ENCODE peak calls at places on chromosome 10, in nine cellular contexts. J is IMR-90, D is endothelial cell of umbilical vein, F is upper lobe of right lung, L is PC-3, M is AG09309, W is left ventricle myocardium inferior, O is colonic mucosa, T is pancreas. I is an unnamed sample.
A peak's percentile ranks its signal among the peaks of the same experiment; 100 is the strongest.

GRCh38 chr10:68133553-68133952 is 24.3 kb downstream of the MYPN start:
- DNase-seq in J (peak; percentile 57), D (peak; percentile 91), F (no peak), L (peak; percentile 26), M (no peak), W (no peak), O (no peak), T (no peak), I (no peak)

GRCh38 chr10:63554666-63555065 is 33.5 kb downstream of the REEP3 start:
- DNase-seq in J (peak; percentile 91), D (peak; percentile 50), F (no peak), L (peak; percentile 89), M (peak; percentile 79), W (no peak), O (no peak), T (no peak), I (peak; percentile 40)

GRCh38 chr10:26931223-26931622 is 70.5 kb upstream of the ABI1 start:
- DNase-seq in J (no peak), D (no peak), F (no peak), L (no peak), M (no peak), W (peak; percentile 23), O (peak; percentile 39), T (peak; percentile 37), I (no peak)

GRCh38 chr10:15478429-15478828 is 107.3 kb upstream of the FAM171A1 start:
- DNase-seq in J (no peak), D (no peak), F (no peak), L (no peak), M (no peak), W (no peak), O (peak; percentile 45), T (no peak), I (no peak)

GRCh38 chr10:10540383-10540782 is 477.3 kb upstream of the CELF2 start:
- DNase-seq in J (peak; percentile 46), D (no peak), F (no peak), L (no peak), M (no peak), W (no peak), O (no peak), T (no peak), I (no peak)

GRCh38 chr10:46514899-46515298 is 41.6 kb downstream of the GPRIN2 start:
- DNase-seq in J (no peak), D (no peak), F (no peak), L (no peak), M (no peak), W (no peak), O (no peak), T (no peak), I (no peak)

GRCh38 chr10:31318382-31318853 is 598 bp upstream of the ZEB1 start:
- DNase-seq in J (peak; percentile 80), D (no peak), F (no peak), L (peak; percentile 75), M (no peak), W (peak; percentile 51), O (peak; percentile 56), T (peak; percentile 54), I (peak; percentile 84)

GRCh38 chr10:32054087-32054486 is 2.1 kb downstream of the KIF5B start:
- DNase-seq in J (peak; percentile 87), D (peak; percentile 77), F (no peak), L (peak; percentile 50), M (peak; percentile 43), W (no peak), O (peak; percentile 42), T (no peak), I (peak; percentile 68)

GRCh38 chr10:93475227-93475626 is 6.9 kb downstream of the MYOF start:
- DNase-seq in J (no peak), D (no peak), F (no peak), L (peak; percentile 38), M (no peak), W (no peak), O (no peak), T (no peak), I (no peak)

GRCh38 chr10:132370426-132371340 is 26.3 kb upstream of the PWWP2B start:
- DNase-seq in J (no peak), D (no peak), F (peak; percentile 59), L (no peak), M (no peak), W (no peak), O (no peak), T (no peak), I (no peak)

GRCh38 chr10:3887885-3888476 is 103.0 kb upstream of the KLF6 start:
- DNase-seq in J (peak; percentile 97), D (peak; percentile 97), F (no peak), L (peak; percentile 64), M (peak; percentile 82), W (no peak), O (no peak), T (no peak), I (peak; percentile 99)

GRCh38 chr10:30436688-30437038 is 2.7 kb downstream of the MAP3K8 start:
- DNase-seq in J (no peak), D (no peak), F (no peak), L (no peak), M (no peak), W (no peak), O (no peak), T (no peak), I (no peak)

GRCh38 chr10:16816830-16817124 is 447 bp downstream of the RSU1 start:
- DNase-seq in J (peak; percentile 33), D (no peak), F (no peak), L (no peak), M (no peak), W (no peak), O (no peak), T (no peak), I (no peak)

GRCh38 chr10:100345570-100346330 is 1.3 kb upstream of the SCD start:
- DNase-seq in J (peak; percentile 74), D (no peak), F (no peak), L (peak; percentile 38), M (no peak), W (no peak), O (no peak), T (no peak), I (peak; percentile 33)

GRCh38 chr10:51367120-51367519 is 292.8 kb downstream of the PRKG1 start:
- DNase-seq in J (no peak), D (no peak), F (no peak), L (no peak), M (no peak), W (no peak), O (no peak), T (no peak), I (no peak)

GRCh38 chr10:51366044-51366443 is 291.8 kb downstream of the PRKG1 start:
- DNase-seq in J (no peak), D (no peak), F (no peak), L (no peak), M (no peak), W (peak; percentile 23), O (no peak), T (no peak), I (no peak)

GRCh38 chr10:51371725-51372124 is 297.4 kb downstream of the PRKG1 start:
- DNase-seq in J (no peak), D (no peak), F (no peak), L (no peak), M (no peak), W (no peak), O (no peak), T (no peak), I (no peak)

GRCh38 chr10:51369903-51370302 is 295.6 kb downstream of the PRKG1 start:
- DNase-seq in J (peak; percentile 79), D (no peak), F (no peak), L (peak; percentile 97), M (no peak), W (no peak), O (no peak), T (no peak), I (peak; percentile 35)

GRCh38 chr10:51368943-51369342 is 294.7 kb downstream of the PRKG1 start:
- DNase-seq in J (no peak), D (no peak), F (no peak), L (peak; percentile 28), M (no peak), W (no peak), O (no peak), T (no peak), I (no peak)
- TF ChIP-seq CTCF in J (no peak), D (no peak), F (no peak), L (peak; percentile 90), M (no peak), W (no peak), O (no peak), T (peak; percentile 31), I (peak; percentile 21)

GRCh38 chr10:119310807-119311206 is 103.4 kb downstream of the GRK5 start:
- DNase-seq in J (no peak), D (no peak), F (no peak), L (no peak), M (no peak), W (no peak), O (peak; percentile 52), T (no peak), I (no peak)
- H3K4me3 ChIP-seq in J (no peak overlapping the region), D (no peak overlapping the region), F (no peak overlapping the region), L (no peak overlapping the region), M (no peak overlapping the region), W (no peak overlapping the region), O (no peak overlapping the region), T (no peak overlapping the region), I (no peak overlapping the region)

GRCh38 chr10:115422624-115423023 is 329.5 kb downstream of the ATRNL1 start:
- DNase-seq in J (no peak), D (no peak), F (no peak), L (no peak), M (no peak), W (no peak), O (no peak), T (no peak), I (no peak)

DNA sequence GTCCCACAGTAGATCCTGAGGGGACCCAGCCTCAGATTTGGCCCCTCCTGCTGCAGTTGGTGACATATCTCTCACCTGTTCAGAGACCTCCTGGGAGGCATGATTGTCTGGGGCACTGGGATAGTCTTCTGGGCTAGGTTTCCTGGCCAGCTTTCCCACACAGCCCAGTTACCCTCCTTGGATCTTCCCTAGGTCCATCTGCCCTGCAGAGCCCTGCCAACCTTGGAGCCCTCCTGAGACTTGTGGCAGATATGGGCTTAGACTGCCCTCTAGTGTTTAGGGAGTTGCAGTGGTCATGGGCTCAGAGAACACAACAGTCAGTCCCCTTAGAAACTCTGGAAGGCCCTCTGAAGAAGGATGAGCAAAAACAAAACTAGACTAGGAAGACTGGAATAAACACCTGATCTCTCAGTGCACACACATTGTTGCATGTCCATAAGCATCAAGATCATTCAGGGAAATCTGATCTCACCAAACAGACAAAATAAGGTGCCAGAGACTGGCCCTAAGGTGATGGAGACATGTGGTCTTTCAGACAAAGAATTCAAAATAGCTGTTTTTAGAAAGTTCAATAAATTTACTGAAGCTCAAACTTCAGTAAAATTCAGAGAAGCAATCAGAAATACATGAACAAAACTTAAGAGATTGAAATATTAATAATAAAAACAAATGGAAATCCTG is 324.6 kb downstream of the ATRNL1 start:
- DNase-seq in J (peak; percentile 37), D (peak; percentile 35), F (no peak), L (peak; percentile 41), M (no peak), W (no peak), O (no peak), T (peak; percentile 18), I (peak; percentile 71)
- TF ChIP-seq CTCF in J (peak; percentile 55), D (peak; percentile 55), F (peak; percentile 44), L (peak; percentile 60), M (no peak), W (no peak), O (peak; percentile 23), T (peak; percentile 28), I (peak; percentile 86)

GRCh38 chr10:62082270-62082669 is 180.8 kb downstream of the ARID5B start:
- DNase-seq in J (no peak), D (no peak), F (no peak), L (no peak), M (no peak), W (no peak), O (peak; percentile 7), T (no peak), I (no peak)
- H3K4me3 ChIP-seq in J (no peak overlapping the region), D (no peak overlapping the region), F (no peak overlapping the region), L (peak overlapping the region; percentile 24), M (no peak overlapping the region), W (peak overlapping the region; percentile 22), O (no peak overlapping the region), T (no peak overlapping the region), I (no peak overlapping the region)

I was measured in epithelial cell of esophagus.